ENCODE peak calls at places on chromosome 14, in ten cellular contexts. N, D, M, S, F, Q, W, T, X and P are unnamed samples.

GRCh38 chr14:69090187-69090789 is 62.6 kb downstream of the DCAF5 start:
- DNase-seq in S (no peak), X (no peak), W (peak; percentile 35), N (no peak), F (no peak), Q (peak; percentile 33), M (peak; percentile 15), D (no peak), T (peak; percentile 4), P (no peak)

GRCh38 chr14:92584856-92585255 is 71.3 kb downstream of the RIN3 start:
- DNase-seq in Q (no peak), X (no peak), S (no peak), F (no peak), T (no peak), D (no peak), M (no peak), N (no peak), W (no peak), P (no peak)

GRCh38 chr14:49505026-49505766 is 81.0 kb downstream of the RPS29 start:
- DNase-seq in F (no peak), T (no peak), N (no peak), S (no peak), X (no peak), M (no peak), W (no peak), D (no peak), Q (no peak), P (no peak)

GRCh38 chr14:43503508-43503907 is 1003.6 kb downstream of the FSCB start:
- DNase-seq in W (no peak), S (no peak), D (no peak), Q (peak; percentile 17), N (no peak), T (no peak), X (no peak), F (no peak), M (no peak), P (no peak)

GRCh38 chr14:104754213-104754851 is 1.4 kb downstream of the SIVA1 start:
- DNase-seq in T (no peak), W (no peak), N (no peak), D (no peak), S (no peak), M (no peak), X (no peak), Q (no peak), F (no peak), P (no peak)

GRCh38 chr14:96225745-96226151 is 21.1 kb downstream of the BDKRB2 start:
- DNase-seq in T (no peak), D (no peak), W (no peak), F (no peak), Q (peak; percentile 7), X (no peak), S (peak; percentile 84), M (peak; percentile 76), N (no peak), P (no peak)

GRCh38 chr14:104876251-104876699 is 11.2 kb downstream of the CEP170B start:
- DNase-seq in X (no peak), D (no peak), Q (no peak), W (peak; percentile 28), N (no peak), M (no peak), T (no peak), S (no peak), F (no peak), P (no peak)

GRCh38 chr14:60332869-60333268 is 83.8 kb downstream of the PPM1A start:
- DNase-seq in W (no peak), X (no peak), D (no peak), N (no peak), S (no peak), T (no peak), M (no peak), F (no peak), Q (no peak), P (no peak)

GRCh38 chr14:102370305-102370809 is 7.6 kb downstream of the TECPR2 start:
- DNase-seq in X (no peak), W (no peak), F (no peak), D (no peak), Q (no peak), M (no peak), N (no peak), T (no peak), S (no peak), P (no peak)

GRCh38 chr14:91649930-91650329 is 82.0 kb downstream of the CATSPERB start:
- DNase-seq in N (no peak), Q (peak; percentile 13), S (no peak), W (peak; percentile 43), T (no peak), M (no peak), F (peak; percentile 21), X (no peak), D (no peak), P (peak; percentile 23)

GRCh38 chr14:104107611-104108569 is 22.4 kb downstream of the ASPG start:
- DNase-seq in N (peak; percentile 8), F (no peak), D (peak; percentile 46), T (no peak), X (no peak), S (peak; percentile 57), Q (no peak), M (peak; percentile 61), W (no peak), P (peak; percentile 11)

GRCh38 chr14:93716410-93717221 is 71.7 kb downstream of the PRIMA1 start:
- DNase-seq in Q (no peak), T (peak; percentile 90), F (no peak), W (no peak), N (no peak), M (no peak), X (no peak), D (no peak), S (no peak), P (no peak)

GRCh38 chr14:56884617-56885016 is 74.3 kb upstream of the OTX2 start:
- DNase-seq in S (no peak), D (no peak), Q (no peak), F (no peak), N (no peak), X (no peak), T (no peak), M (no peak), W (no peak), P (no peak)

GRCh38 chr14:70887207-70888150 is 19.8 kb upstream of the PCNX1 start:
- DNase-seq in N (no peak), Q (no peak), M (no peak), F (no peak), D (no peak), X (no peak), S (no peak), W (no peak), T (no peak), P (no peak)
- TF ChIP-seq POLR2A in N (no peak), Q (no peak), M (no peak), F (no peak), D (no peak), X (no peak), S (no peak), W (no peak), T (no peak), P (no peak)

DNA sequence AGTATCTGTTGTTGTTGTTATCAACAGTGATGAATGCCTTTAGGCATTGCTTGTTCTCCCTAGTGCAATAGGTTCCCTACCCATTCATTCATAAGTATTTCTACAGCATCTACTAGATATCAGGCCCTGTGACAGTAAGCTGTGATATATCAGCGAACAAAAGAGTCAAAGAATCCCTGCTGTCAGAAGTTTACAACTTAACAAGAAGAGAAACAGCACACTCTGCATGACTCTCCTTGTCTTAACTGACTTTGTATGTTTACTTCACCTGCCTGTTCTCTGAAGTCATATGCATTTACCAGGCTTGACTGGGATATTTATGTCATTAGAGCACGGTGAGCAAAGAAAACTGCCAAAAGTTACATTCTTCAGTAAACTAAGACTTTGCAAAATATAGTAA is 452.2 kb upstream of the RPL10L start:
- DNase-seq in D (no peak), N (no peak), F (no peak), S (no peak), X (no peak), M (no peak), T (no peak), W (no peak), Q (no peak), P (no peak)
- H3K4me3 ChIP-seq in D (no peak overlapping the region), N (no peak overlapping the region), F (no peak overlapping the region), S (no peak overlapping the region), X (no peak overlapping the region), M (no peak overlapping the region), T (no peak overlapping the region), W (no peak overlapping the region), Q (no peak overlapping the region), P (no peak overlapping the region)

DNA sequence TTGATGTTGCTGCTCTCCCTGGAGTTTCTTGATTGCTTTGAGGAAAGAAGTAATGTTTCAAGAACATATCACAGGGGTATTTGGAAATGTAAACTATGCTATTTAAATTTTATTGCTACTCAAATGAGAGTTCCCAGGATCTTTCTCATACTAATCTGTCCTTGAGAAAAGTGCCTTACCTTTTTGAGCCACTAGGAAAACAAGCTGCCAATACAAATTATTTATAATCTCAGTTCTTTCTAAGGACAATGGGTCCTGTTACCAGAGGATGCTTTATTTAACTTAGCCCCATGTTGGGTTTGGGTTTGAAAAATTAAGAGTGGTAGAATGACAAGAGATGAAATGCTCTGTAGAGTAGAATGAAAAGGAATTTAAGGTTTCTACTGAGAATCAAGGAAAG is 258.2 kb upstream of the PRKD1 start:
- DNase-seq in S (no peak), F (no peak), T (no peak), X (no peak), W (no peak), N (no peak), Q (no peak), M (no peak), D (no peak), P (no peak)
- TF ChIP-seq CTCF in S (no peak), F (no peak), T (peak; percentile 14), X (no peak), W (no peak), N (no peak), Q (no peak), M (no peak), D (no peak), P (no peak)

DNA sequence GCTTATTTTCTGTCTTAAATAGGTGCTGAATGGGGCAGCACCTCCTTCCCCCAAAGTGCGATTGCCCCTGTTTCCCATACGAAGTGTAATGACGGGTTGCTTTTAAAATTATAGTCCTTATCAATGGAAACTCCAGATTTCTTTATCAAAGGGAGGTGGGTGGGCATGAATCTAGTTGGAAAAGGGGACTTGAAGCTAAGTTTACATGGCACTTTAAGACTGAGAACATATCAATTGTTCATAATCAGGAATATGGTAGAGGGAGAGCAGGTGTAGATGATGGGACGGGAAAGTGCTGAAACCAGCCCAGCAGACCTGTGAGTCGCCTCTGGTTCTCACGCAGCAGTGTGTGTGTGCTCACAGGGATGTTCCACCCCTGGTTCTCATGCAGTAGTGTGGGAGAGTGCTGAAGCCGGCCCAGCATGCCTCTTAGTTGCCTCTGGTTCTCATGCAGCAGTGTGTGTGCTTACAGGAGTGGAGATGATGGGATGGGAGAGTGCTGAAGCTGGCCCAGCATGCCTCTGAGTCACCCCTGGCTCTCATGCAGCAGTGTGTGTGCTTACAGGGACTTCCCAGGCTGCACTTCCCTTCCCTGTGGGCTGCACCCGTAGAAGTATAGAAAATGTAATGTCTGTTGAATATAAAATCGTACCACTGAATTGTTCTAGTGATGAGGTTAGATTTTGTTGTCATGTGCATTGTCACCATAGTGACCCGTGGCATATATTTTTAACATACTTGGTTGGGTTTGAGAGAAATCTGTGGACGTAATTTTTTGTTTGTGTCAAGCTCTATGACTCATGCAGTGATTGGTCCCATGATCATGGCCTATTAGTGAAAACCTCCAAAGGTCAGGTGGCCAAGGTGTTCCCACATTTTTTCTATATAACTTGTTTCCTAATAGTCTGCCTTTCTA is 51.6 kb downstream of the GPATCH2L start:
- DNase-seq in W (peak; percentile 77), M (no peak), S (no peak), D (no peak), T (no peak), F (peak; percentile 18), X (no peak), Q (no peak), N (peak; percentile 47), P (peak; percentile 50)
- TF ChIP-seq POLR2A in W (no peak), M (no peak), S (no peak), D (no peak), T (no peak), F (no peak), X (no peak), Q (no peak), N (no peak), P (no peak)

GRCh38 chr14:31229638-31230229 is 22.1 kb upstream of the HECTD1 start:
- DNase-seq in T (peak; percentile 93), D (peak; percentile 90), S (peak; percentile 86), M (peak; percentile 79), N (peak; percentile 85), W (peak; percentile 98), F (peak; percentile 90), X (no peak), Q (peak; percentile 100), P (no peak)
- H3K4me3 ChIP-seq in T (peak overlapping the region; percentile 7), D (no peak overlapping the region), S (no peak overlapping the region), M (no peak overlapping the region), N (no peak overlapping the region), W (peak overlapping the region; percentile 31), F (no peak overlapping the region), X (no peak overlapping the region), Q (peak overlapping the region; percentile 1), P (no peak overlapping the region)